ENCODE peak calls at places on chromosomes 1 and 21, in six cellular contexts. H, P, G, C, D and W are unnamed samples.

GRCh38 chr1:54721719-54722118 is 6.1 kb downstream of the TTC4 start:
- DNase-seq in D (no peak), H (no peak), C (no peak), G (no peak), P (no peak), W (no peak)

GRCh38 chr1:208430220-208430619 is 186.0 kb upstream of the PLXNA2 start:
- DNase-seq in C (no peak), G (no peak), H (no peak), D (no peak), P (no peak), W (no peak)

GRCh38 chr1:102032534-102032933 is 35.8 kb upstream of the OLFM3 start:
- DNase-seq in H (no peak), P (no peak), G (no peak), D (no peak), C (no peak), W (no peak)

GRCh38 chr1:115293899-115294298 is 44.1 kb downstream of the NGF start:
- DNase-seq in D (no peak), C (no peak), H (no peak), G (no peak), P (no peak), W (no peak)

GRCh38 chr1:208298593-208299233 is 54.5 kb upstream of the PLXNA2 start:
- DNase-seq in P (no peak), H (no peak), D (no peak), C (no peak), G (no peak), W (no peak)

GRCh38 chr1:236877661-236878060 is 82.6 kb downstream of the MTR start:
- DNase-seq in G (no peak), D (no peak), C (no peak), P (no peak), H (no peak), W (no peak)

GRCh38 chr1:59418361-59418760 is 121.5 kb downstream of the FGGY start:
- DNase-seq in D (no peak), C (peak), G (no peak), H (no peak), P (peak), W (no peak)

GRCh38 chr21:19712441-19712840 is 1285.8 kb upstream of the NCAM2 start:
- DNase-seq in H (no peak), D (no peak), P (no peak), G (no peak), C (no peak), W (no peak)

GRCh38 chr21:29465528-29465927 is 166.8 kb downstream of the BACH1 start:
- DNase-seq in P (peak), H (no peak), G (no peak), C (no peak), D (no peak), W (no peak)

GRCh38 chr1:145720556-145720877 is 1.2 kb downstream of the CD160 start:
- DNase-seq in H (peak), D (no peak), C (no peak), G (peak), P (peak), W (no peak)

GRCh38 chr1:67522001-67522441 is 91.8 kb upstream of the SERBP1 start:
- DNase-seq in G (peak), C (no peak), P (no peak), D (no peak), H (no peak), W (no peak)

GRCh38 chr1:33008051-33008914 is 28.4 kb downstream of the AK2 start:
- DNase-seq in G (peak), C (no peak), H (peak), D (no peak), P (no peak), W (no peak)

GRCh38 chr1:84571150-84571535 is 3.1 kb downstream of the CTBS start:
- DNase-seq in D (no peak), G (no peak), H (peak), P (peak), C (no peak), W (no peak)

GRCh38 chr1:111738436-111739221 is 566 bp downstream of the INKA2 start:
- DNase-seq in D (peak), P (peak), G (peak), C (no peak), H (peak), W (no peak)

GRCh38 chr1:89525169-89525855 is 683 bp downstream of the LRRC8B start:
- DNase-seq in H (peak), D (no peak), P (no peak), G (no peak), C (no peak), W (no peak)

GRCh38 chr21:26965567-26966359 is 1.1 kb downstream of the ADAMTS5 start:
- DNase-seq in D (peak), P (peak), H (peak), C (no peak), G (peak), W (peak)

GRCh38 chr21:45523411-45524101 is 18.7 kb downstream of the SLC19A1 start:
- DNase-seq in C (no peak), H (no peak), G (no peak), P (no peak), D (no peak), W (no peak)

GRCh38 chr1:7454052-7454815 is 316.9 kb upstream of the VAMP3 start:
- DNase-seq in H (peak), D (peak), P (peak), C (no peak), G (no peak), W (no peak)

GRCh38 chr1:71649588-71649987 is 568.8 kb upstream of the ZRANB2 start:
- DNase-seq in H (no peak), D (no peak), C (no peak), G (no peak), P (no peak), W (no peak)

GRCh38 chr1:233323724-233324123 is 3.8 kb upstream of the MAP3K21 start:
- DNase-seq in G (no peak), H (no peak), C (no peak), P (no peak), D (no peak), W (no peak)

GRCh38 chr1:245247356-245247755 is 92.6 kb downstream of the KIF26B start:
- DNase-seq in P (no peak), D (no peak), H (no peak), G (no peak), C (no peak), W (no peak)

GRCh38 chr1:152398812-152399698 is 15.0 kb downstream of the CRNN start:
- DNase-seq in C (no peak), P (no peak), G (no peak), D (no peak), H (no peak), W (no peak)

GRCh38 chr1:15056515-15057285 is 96.8 kb upstream of the TMEM51 start:
- DNase-seq in H (peak), P (peak), C (no peak), G (no peak), D (no peak), W (no peak)

GRCh38 chr1:66374148-66374547 is 159.8 kb upstream of the SGIP1 start:
- DNase-seq in G (no peak), P (no peak), C (no peak), H (no peak), D (no peak), W (no peak)

GRCh38 chr1:193054169-193054675 is 4.9 kb downstream of the UCHL5 start:
- DNase-seq in G (no peak), P (no peak), C (no peak), D (no peak), H (no peak), W (no peak)

GRCh38 chr1:171984850-171985485 is 143.7 kb downstream of the DNM3 start:
- DNase-seq in G (no peak), C (no peak), D (no peak), H (peak), P (peak), W (no peak)

GRCh38 chr1:167937709-167938010 is 788 bp upstream of the MPC2 start:
- DNase-seq in G (no peak), C (no peak), D (no peak), H (no peak), P (no peak), W (no peak)

GRCh38 chr21:18499761-18500376 is 96.3 kb upstream of the TMPRSS15 start:
- DNase-seq in D (no peak), G (peak), P (peak), C (no peak), H (peak), W (peak)

DNA sequence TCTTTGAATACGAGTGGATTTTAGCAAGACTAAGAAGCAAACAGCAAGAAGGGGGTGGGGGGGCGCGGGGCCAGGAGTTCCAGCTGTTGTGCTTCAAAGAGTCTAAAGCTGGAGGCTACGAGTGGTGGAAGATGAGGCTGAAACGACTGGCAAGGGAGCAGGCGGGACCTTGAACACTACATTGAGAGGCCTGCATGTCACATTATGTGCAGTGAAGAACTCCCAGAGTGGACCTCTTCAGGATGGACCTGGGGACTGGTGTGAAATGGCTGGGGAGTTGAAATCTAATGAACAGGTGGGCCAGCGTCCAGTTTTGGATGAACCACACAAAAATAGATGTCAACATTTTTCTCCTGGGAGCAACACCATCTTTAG is 1.1 kb downstream of the GPX7 start:
- DNase-seq in C (no peak), H (no peak), G (no peak), D (no peak), P (no peak), W (no peak)
- H2AFZ ChIP-seq in C (no peak), H (no peak), G (no peak), D (no peak), P (peak), W (no peak)

GRCh38 chr1:2391385-2392070 is at the start of the genes MORN1 and RER1:
- DNase-seq in H (peak), G (peak), P (peak), D (peak), C (peak), W (peak)
- H2AK5ac ChIP-seq in H (no peak), G (peak), P (peak), D (no peak), C (no peak), W (peak)

DNA sequence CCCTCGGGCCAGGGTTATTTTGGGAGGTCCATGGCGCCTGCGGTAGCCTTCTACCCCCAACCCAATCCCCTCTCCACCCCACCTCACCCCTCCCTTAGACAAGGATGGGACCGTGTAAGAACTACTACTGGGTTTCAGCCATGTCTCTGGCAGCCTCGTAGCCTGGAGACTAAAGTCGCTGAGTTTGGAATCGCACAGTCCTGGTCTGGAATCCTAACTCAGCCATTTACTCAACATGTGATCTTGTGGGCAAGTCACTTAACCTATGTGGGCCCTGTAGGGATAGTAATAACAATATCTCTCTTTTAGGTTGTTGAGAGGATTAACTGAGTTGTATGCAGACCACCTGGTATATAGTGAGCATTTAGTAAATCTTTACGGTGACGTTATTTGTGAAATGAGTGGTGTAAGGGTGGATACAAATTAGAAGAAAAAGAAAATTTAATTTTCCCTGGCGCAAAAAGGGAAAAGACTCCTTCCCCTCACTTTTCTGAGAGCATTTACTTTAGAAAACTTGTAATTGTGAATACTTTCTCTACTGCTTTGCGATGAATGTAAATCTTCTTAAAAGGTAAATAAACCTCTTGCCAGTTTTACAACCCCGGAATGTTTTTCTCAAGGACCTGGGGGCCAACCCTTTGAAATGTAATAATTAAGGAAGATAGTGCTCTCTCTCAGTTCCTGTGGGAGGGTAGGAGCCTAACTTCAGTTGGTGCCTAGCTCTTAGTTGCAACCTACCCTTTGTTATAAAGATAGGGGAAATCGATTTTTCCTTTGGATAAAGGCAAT is 615 bp upstream of the MRPS15 start:
- DNase-seq in C (no peak), H (no peak), P (peak), D (no peak), G (no peak), W (no peak)
- H4K8ac ChIP-seq in C (peak), H (peak), P (peak), D (no peak), G (peak), W (no peak)

GRCh38 chr21:35226302-35226701 is 177.2 kb upstream of the RUNX1 start:
- DNase-seq in C (no peak), H (peak), D (no peak), G (no peak), P (peak), W (no peak)

GRCh38 chr21:35227774-35228173 is 178.7 kb upstream of the RUNX1 start:
- DNase-seq in D (no peak), P (no peak), G (no peak), C (no peak), H (no peak), W (no peak)

GRCh38 chr21:35223480-35224156 is 174.5 kb upstream of the RUNX1 start:
- DNase-seq in H (no peak), D (no peak), G (no peak), P (no peak), C (no peak), W (no peak)

GRCh38 chr21:35226960-35227741 is 178.0 kb upstream of the RUNX1 start:
- DNase-seq in H (no peak), C (no peak), P (no peak), D (no peak), G (no peak), W (no peak)

DNA sequence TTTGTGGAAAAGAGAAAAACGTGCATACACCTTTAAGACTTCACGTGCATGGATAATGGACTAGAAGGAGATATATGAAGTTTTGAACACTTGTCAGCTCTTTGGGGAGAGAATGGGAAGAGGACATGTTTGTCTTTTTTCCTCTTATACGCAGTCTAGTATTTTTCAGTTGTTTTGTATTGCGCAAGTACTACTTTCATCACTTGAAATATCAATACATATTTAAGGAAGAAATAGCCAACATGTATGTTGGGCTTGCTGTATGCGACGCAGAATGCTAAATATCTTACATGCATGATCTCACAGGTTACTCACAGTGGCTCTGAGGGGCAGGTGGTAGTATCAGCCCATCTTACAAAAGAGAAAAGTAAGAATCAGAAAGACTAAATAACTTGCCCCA is 176.5 kb upstream of the RUNX1 start:
- DNase-seq in G (no peak), P (no peak), C (no peak), H (no peak), D (no peak), W (no peak)
- H2AFZ ChIP-seq in G (no peak), P (no peak), C (no peak), H (no peak), D (no peak), W (no peak)